ENCODE peak calls at places on chromosomes 1 and 21, in nine cellular contexts. K is Peyer's patch, U is K562, X is breast epithelium, O is heart left ventricle, T is fibroblast of lung, Q is HAP-1, C is GM12865, E is AG10803. V is an unnamed sample.

GRCh38 chr1:103529746-103530145 is 4.2 kb downstream of the RNPC3 start:
- DNase-seq in K (no peak), U (no peak), X (no peak), O (no peak), T (peak), Q (no peak), C (no peak), E (peak), V (no peak)

GRCh38 chr1:205451759-205452164 is 4.1 kb downstream of the BLACAT1 start:
- DNase-seq in K (no peak), U (peak), X (no peak), O (no peak), T (no peak), Q (no peak), C (no peak), E (no peak), V (no peak)

GRCh38 chr21:44972821-44973220 is 33.0 kb downstream of the SLX9 start:
- DNase-seq in K (no peak), U (no peak), X (no peak), O (no peak), T (peak), Q (no peak), C (no peak), E (no peak), V (no peak)

GRCh38 chr1:229631966-229632365 is 5.9 kb downstream of the URB2 start:
- DNase-seq in K (no peak), U (no peak), X (no peak), O (no peak), T (no peak), Q (no peak), C (no peak), E (no peak), V (no peak)

GRCh38 chr1:205709059-205709398 is 28.7 kb upstream of the SLC45A3 start:
- DNase-seq in K (no peak), U (no peak), X (no peak), O (no peak), T (peak), Q (no peak), C (no peak), E (peak), V (no peak)

GRCh38 chr21:36658926-36659325 is 40.0 kb upstream of the SIM2 start:
- DNase-seq in K (no peak), U (no peak), X (no peak), O (no peak), T (no peak), Q (no peak), C (no peak), E (no peak), V (no peak)

GRCh38 chr1:117820694-117821381 is 108.6 kb downstream of the GDAP2 start:
- DNase-seq in K (no peak), U (no peak), X (no peak), O (no peak), T (peak), Q (no peak), C (no peak), E (peak), V (no peak)

GRCh38 chr1:84726593-84727275 is 36.5 kb upstream of the SSX2IP start:
- DNase-seq in K (no peak), U (no peak), X (no peak), O (no peak), T (peak), Q (no peak), C (no peak), E (peak), V (no peak)

GRCh38 chr1:208431721-208432120 is 187.5 kb upstream of the PLXNA2 start:
- DNase-seq in K (no peak), U (no peak), X (no peak), O (no peak), T (peak), Q (no peak), C (no peak), E (peak), V (no peak)

GRCh38 chr1:10968411-10968826 is 44.0 kb upstream of the TARDBP start:
- DNase-seq in K (no peak), U (no peak), X (no peak), O (no peak), T (peak), Q (no peak), C (peak), E (no peak), V (no peak)

GRCh38 chr1:8602471-8603219 is 214.8 kb downstream of the RERE start:
- DNase-seq in K (no peak), U (no peak), X (no peak), O (no peak), T (no peak), Q (no peak), C (peak), E (no peak), V (no peak)

GRCh38 chr1:2875677-2876531 is 74.4 kb upstream of the TTC34 start:
- DNase-seq in K (no peak), U (peak), X (no peak), O (no peak), T (no peak), Q (no peak), C (no peak), E (no peak), V (no peak)

GRCh38 chr1:151314137-151314875 is 12.9 kb downstream of the PI4KB start:
- DNase-seq in K (no peak), U (no peak), X (peak), O (peak), T (peak), Q (no peak), C (no peak), E (peak), V (no peak)

GRCh38 chr1:18820791-18821641 is 38.4 kb downstream of the TAS1R2 start:
- DNase-seq in K (peak), U (peak), X (peak), O (peak), T (peak), Q (peak), C (peak), E (peak), V (peak)

GRCh38 chr1:198169704-198170103 is 12.9 kb downstream of the NEK7 start:
- DNase-seq in K (no peak), U (no peak), X (no peak), O (no peak), T (peak), Q (no peak), C (no peak), E (no peak), V (no peak)

GRCh38 chr1:64167176-64167575 is 36.2 kb upstream of the UBE2U start:
- DNase-seq in K (no peak), U (no peak), X (no peak), O (no peak), T (peak), Q (no peak), C (no peak), E (peak), V (no peak)

GRCh38 chr1:9331016-9331415 is 38.3 kb downstream of the SPSB1 start:
- DNase-seq in K (no peak), U (no peak), X (no peak), O (no peak), T (no peak), Q (no peak), C (no peak), E (no peak), V (no peak)

GRCh38 chr1:48036693-48037386 is 39.7 kb upstream of the TRABD2B start:
- DNase-seq in K (no peak), U (no peak), X (no peak), O (no peak), T (peak), Q (no peak), C (no peak), E (peak), V (no peak)

GRCh38 chr21:38807481-38807880 is 1.8 kb downstream of the ETS2 start:
- DNase-seq in K (no peak), U (no peak), X (no peak), O (no peak), T (no peak), Q (peak), C (no peak), E (no peak), V (no peak)

GRCh38 chr1:239448911-239449310 is 62.5 kb downstream of the CHRM3 start:
- DNase-seq in K (no peak), U (no peak), X (no peak), O (no peak), T (no peak), Q (no peak), C (no peak), E (no peak), V (no peak)

GRCh38 chr1:156251527-156251926 is 3.7 kb upstream of the PAQR6 start:
- DNase-seq in K (no peak), U (no peak), X (no peak), O (peak), T (no peak), Q (no peak), C (no peak), E (no peak), V (no peak)

GRCh38 chr1:233603366-233603927 is 10.5 kb upstream of the KCNK1 start:
- DNase-seq in K (no peak), U (no peak), X (no peak), O (no peak), T (no peak), Q (no peak), C (no peak), E (peak), V (no peak)

GRCh38 chr21:26715878-26716506 is 129.2 kb downstream of the ADAMTS1 start:
- DNase-seq in K (no peak), U (peak), X (no peak), O (peak), T (peak), Q (peak), C (peak), E (peak), V (no peak)

GRCh38 chr1:100799954-100800612 is 80.5 kb downstream of the VCAM1 start:
- DNase-seq in K (no peak), U (no peak), X (no peak), O (no peak), T (peak), Q (no peak), C (no peak), E (peak), V (no peak)

GRCh38 chr1:183622013-183622412 is 13.6 kb downstream of the ARPC5 start:
- DNase-seq in K (no peak), U (no peak), X (no peak), O (no peak), T (no peak), Q (no peak), C (no peak), E (no peak), V (no peak)

GRCh38 chr1:68049941-68050878 is at the start of gene DIRAS3:
- DNase-seq in K (peak), U (no peak), X (peak), O (no peak), T (peak), Q (no peak), C (no peak), E (peak), V (no peak)

GRCh38 chr1:157197906-157198435 is 59.8 kb upstream of the ETV3 start:
- DNase-seq in K (no peak), U (no peak), X (no peak), O (no peak), T (no peak), Q (no peak), C (no peak), E (no peak), V (no peak)

GRCh38 chr21:44449473-44450363 is 5.6 kb upstream of the LRRC3 start:
- DNase-seq in K (no peak), U (no peak), X (no peak), O (no peak), T (peak), Q (no peak), C (no peak), E (no peak), V (no peak)

GRCh38 chr1:198416276-198416675 is 124.2 kb downstream of the ATP6V1G3 start:
- DNase-seq in K (no peak), U (no peak), X (no peak), O (no peak), T (peak), Q (no peak), C (no peak), E (peak), V (no peak)

GRCh38 chr1:207910678-207911354 is at the start of gene CD34:
- DNase-seq in K (no peak), U (no peak), X (no peak), O (peak), T (peak), Q (no peak), C (no peak), E (no peak), V (no peak)

GRCh38 chr1:29824025-29824424 is 587.7 kb downstream of the PTPRU start:
- DNase-seq in K (no peak), U (no peak), X (no peak), O (no peak), T (no peak), Q (no peak), C (no peak), E (no peak), V (no peak)

GRCh38 chr1:81498370-81499184 is 302.2 kb upstream of the ADGRL2 start:
- DNase-seq in K (no peak), U (no peak), X (no peak), O (no peak), T (no peak), Q (no peak), C (no peak), E (no peak), V (no peak)

GRCh38 chr1:200610846-200611245 is 9.7 kb downstream of the KIF14 start:
- DNase-seq in K (no peak), U (no peak), X (no peak), O (no peak), T (peak), Q (no peak), C (no peak), E (peak), V (no peak)
- H3K4me3 ChIP-seq in K (no peak), U (no peak), X (no peak), O (no peak), T (no peak), Q (no peak), C (no peak), E (peak), V (no peak)

DNA sequence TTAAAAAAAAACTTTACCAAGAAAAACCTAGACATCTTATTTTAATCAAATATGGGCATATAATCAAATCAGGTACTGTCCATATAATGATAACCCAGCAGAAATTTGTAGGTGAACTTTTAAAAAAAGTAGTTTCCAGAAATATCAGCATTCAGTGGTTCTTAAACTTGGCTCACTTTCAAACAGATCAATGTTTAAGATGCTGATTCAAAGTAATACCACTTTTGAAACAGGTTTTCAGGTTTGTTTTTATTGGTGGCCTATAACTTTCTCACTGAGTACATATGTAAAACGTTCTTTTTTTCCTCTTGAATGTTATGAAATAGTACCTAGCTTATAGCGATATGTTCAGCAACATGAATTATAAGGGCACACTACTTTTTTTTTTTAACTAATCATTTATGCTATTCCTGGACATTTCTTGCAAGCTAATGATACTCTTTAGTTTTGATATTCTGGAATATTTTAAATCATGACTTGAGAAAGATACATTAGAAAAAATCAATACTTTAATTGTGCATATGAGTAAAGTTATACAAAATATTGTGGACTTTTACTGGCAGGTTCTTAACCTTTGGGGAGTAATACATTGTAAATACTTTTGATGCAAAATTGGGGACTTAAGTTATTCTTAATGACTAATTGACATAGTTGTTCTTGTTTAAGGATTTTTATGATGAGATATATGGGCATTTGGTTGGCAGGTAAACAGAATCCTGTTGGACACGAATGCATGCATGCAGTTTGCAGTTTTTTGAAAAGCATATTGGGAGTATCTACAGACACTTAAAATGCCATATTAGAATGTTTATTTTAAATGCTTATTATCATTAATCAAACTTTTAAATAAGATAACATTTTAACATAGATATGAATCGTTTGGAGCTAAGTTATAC is 3.1 kb downstream of the NFIA start:
- DNase-seq in K (no peak), U (no peak), X (no peak), O (no peak), T (no peak), Q (no peak), C (no peak), E (no peak), V (no peak)
- H3K4me3 ChIP-seq in K (no peak), U (no peak), X (peak), O (peak), T (no peak), Q (no peak), C (no peak), E (no peak), V (peak)

DNA sequence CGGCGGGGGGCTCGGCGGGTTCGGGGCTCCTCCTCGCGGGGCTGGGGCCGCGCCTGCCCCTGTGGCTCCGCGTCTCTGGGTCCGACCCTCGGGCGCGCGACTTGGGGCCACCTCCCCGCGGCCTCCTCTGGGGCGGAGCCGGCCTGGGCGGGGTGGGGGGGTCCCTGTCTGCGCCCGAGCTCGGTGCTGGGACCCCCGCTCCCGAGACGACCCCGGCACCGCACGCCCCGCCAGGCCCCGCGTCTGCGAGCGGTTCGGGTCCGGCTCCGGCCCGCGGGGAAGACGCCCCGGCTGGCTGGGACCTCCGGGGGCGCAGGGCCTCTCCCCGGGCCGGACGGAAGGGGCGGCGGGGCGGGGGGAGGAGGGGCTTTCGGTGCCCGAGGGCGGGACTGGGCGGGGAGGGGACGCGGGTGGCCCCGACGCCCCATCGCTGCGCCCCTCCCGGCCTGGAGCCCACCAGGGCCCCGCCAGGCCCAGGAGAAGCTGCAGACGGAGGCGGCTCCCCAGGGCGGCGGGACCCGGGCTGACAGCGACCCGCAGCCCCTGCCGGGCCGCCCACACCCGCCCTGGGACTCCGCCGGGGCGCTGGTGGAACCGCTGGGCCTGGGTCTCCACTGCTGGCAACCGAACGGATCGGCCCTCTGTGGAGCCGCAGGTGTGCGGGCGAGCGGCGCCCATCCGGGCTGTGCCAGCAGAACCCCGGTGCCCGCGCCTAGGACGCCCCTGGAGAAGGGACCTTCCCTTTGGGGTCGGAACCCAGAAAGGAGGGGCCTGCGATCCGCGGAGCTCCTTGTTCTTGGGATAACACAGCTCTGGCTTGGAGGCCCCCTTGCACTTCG is 610 bp downstream of the COL6A2 start:
- DNase-seq in K (peak), U (peak), X (peak), O (peak), T (no peak), Q (no peak), C (no peak), E (no peak), V (no peak)
- H3K4me3 ChIP-seq in K (peak), U (peak), X (peak), O (peak), T (peak), Q (peak), C (no peak), E (peak), V (peak)

GRCh38 chr1:116556289-116557006 is 14.4 kb downstream of the CD58 start:
- DNase-seq in K (peak), U (peak), X (peak), O (peak), T (peak), Q (no peak), C (peak), E (peak), V (no peak)
- H3K4me3 ChIP-seq in K (no peak), U (no peak), X (no peak), O (no peak), T (no peak), Q (no peak), C (peak), E (no peak), V (no peak)

GRCh38 chr1:56572334-56573050 is 6.9 kb downstream of the PLPP3 start:
- DNase-seq in K (no peak), U (no peak), X (no peak), O (no peak), T (no peak), Q (no peak), C (no peak), E (no peak), V (no peak)

GRCh38 chr1:56576880-56577858 is 2.2 kb downstream of the PLPP3 start:
- DNase-seq in K (no peak), U (no peak), X (no peak), O (no peak), T (peak), Q (peak), C (no peak), E (peak), V (peak)

GRCh38 chr1:56575865-56576264 is 3.5 kb downstream of the PLPP3 start:
- DNase-seq in K (no peak), U (no peak), X (no peak), O (no peak), T (peak), Q (no peak), C (no peak), E (no peak), V (no peak)

GRCh38 chr1:56573311-56573710 is 6.1 kb downstream of the PLPP3 start:
- DNase-seq in K (no peak), U (no peak), X (no peak), O (peak), T (no peak), Q (no peak), C (no peak), E (no peak), V (no peak)

GRCh38 chr1:56574794-56575193 is 4.6 kb downstream of the PLPP3 start:
- DNase-seq in K (no peak), U (no peak), X (no peak), O (no peak), T (no peak), Q (no peak), C (no peak), E (no peak), V (no peak)
- H3K4me3 ChIP-seq in K (no peak), U (no peak), X (peak), O (peak), T (peak), Q (no peak), C (no peak), E (peak), V (no peak)

GRCh38 chr1:56297948-56298347 is 281.4 kb downstream of the PLPP3 start:
- DNase-seq in K (no peak), U (no peak), X (no peak), O (no peak), T (no peak), Q (no peak), C (no peak), E (no peak), V (no peak)
- H3K4me3 ChIP-seq in K (no peak), U (no peak), X (no peak), O (no peak), T (no peak), Q (no peak), C (no peak), E (no peak), V (no peak)

V was measured in SK-N-MC.